ENCODE peak calls at places on chromosomes 1 and 21, in ten cellular contexts. One of them, this sample, is unnamed.

GRCh38 chr1:205144751-205145150 is 23.0 kb upstream of the RBBP5 start:
- DNase-seq in GM06990: no peak
- DNase-seq in lower lobe of right lung: no peak
- DNase-seq in HCT116: no peak
- DNase-seq in AG09309: peak
- DNase-seq in AG04450: peak
- DNase-seq in foreskin fibroblast: peak
- DNase-seq in neural progenitor cell: no peak
- DNase-seq in Peyer's patch: no peak
- DNase-seq in astrocyte of the cerebellum: peak
- DNase-seq in this sample: peak

GRCh38 chr1:31214316-31215082 is 25.2 kb downstream of the NKAIN1 start:
- DNase-seq in GM06990: no peak
- DNase-seq in lower lobe of right lung: no peak
- DNase-seq in HCT116: no peak
- DNase-seq in AG09309: no peak
- DNase-seq in AG04450: no peak
- DNase-seq in foreskin fibroblast: no peak
- DNase-seq in neural progenitor cell: peak
- DNase-seq in Peyer's patch: no peak
- DNase-seq in astrocyte of the cerebellum: no peak
- DNase-seq in this sample: no peak

GRCh38 chr1:201016211-201016651 is 7.3 kb downstream of the KIF21B start:
- DNase-seq in GM06990: no peak
- DNase-seq in lower lobe of right lung: peak
- DNase-seq in HCT116: no peak
- DNase-seq in AG09309: no peak
- DNase-seq in AG04450: peak
- DNase-seq in foreskin fibroblast: no peak
- DNase-seq in neural progenitor cell: no peak
- DNase-seq in Peyer's patch: no peak
- DNase-seq in astrocyte of the cerebellum: no peak
- DNase-seq in this sample: no peak

GRCh38 chr1:31939484-31940329 is 1.5 kb upstream of the PTP4A2 start:
- DNase-seq in GM06990: peak
- DNase-seq in lower lobe of right lung: peak
- DNase-seq in HCT116: peak
- DNase-seq in AG09309: peak
- DNase-seq in AG04450: peak
- DNase-seq in foreskin fibroblast: peak
- DNase-seq in neural progenitor cell: peak
- DNase-seq in Peyer's patch: peak
- DNase-seq in astrocyte of the cerebellum: peak
- DNase-seq in this sample: peak

GRCh38 chr1:184836081-184836480 is 81.4 kb upstream of the EDEM3 start:
- DNase-seq in GM06990: no peak
- DNase-seq in lower lobe of right lung: no peak
- DNase-seq in HCT116: no peak
- DNase-seq in AG09309: no peak
- DNase-seq in AG04450: no peak
- DNase-seq in foreskin fibroblast: no peak
- DNase-seq in neural progenitor cell: no peak
- DNase-seq in Peyer's patch: no peak
- DNase-seq in astrocyte of the cerebellum: no peak
- DNase-seq in this sample: no peak

GRCh38 chr1:40848530-40849189 is 13.5 kb downstream of the CITED4 start:
- DNase-seq in GM06990: no peak
- DNase-seq in lower lobe of right lung: peak
- DNase-seq in HCT116: peak
- DNase-seq in AG09309: no peak
- DNase-seq in AG04450: no peak
- DNase-seq in foreskin fibroblast: peak
- DNase-seq in neural progenitor cell: peak
- DNase-seq in Peyer's patch: peak
- DNase-seq in astrocyte of the cerebellum: peak
- DNase-seq in this sample: peak

GRCh38 chr1:205576011-205576410 is 55.8 kb downstream of the ELK4 start:
- DNase-seq in GM06990: no peak
- DNase-seq in lower lobe of right lung: no peak
- DNase-seq in HCT116: no peak
- DNase-seq in AG09309: no peak
- DNase-seq in AG04450: no peak
- DNase-seq in foreskin fibroblast: no peak
- DNase-seq in neural progenitor cell: no peak
- DNase-seq in Peyer's patch: peak
- DNase-seq in astrocyte of the cerebellum: no peak
- DNase-seq in this sample: no peak

GRCh38 chr1:222171005-222171404 is 376.9 kb downstream of the HHIPL2 start:
- DNase-seq in GM06990: no peak
- DNase-seq in lower lobe of right lung: no peak
- DNase-seq in HCT116: peak
- DNase-seq in AG09309: peak
- DNase-seq in AG04450: no peak
- DNase-seq in foreskin fibroblast: peak
- DNase-seq in neural progenitor cell: peak
- DNase-seq in Peyer's patch: no peak
- DNase-seq in astrocyte of the cerebellum: peak
- DNase-seq in this sample: no peak

GRCh38 chr1:58900401-58900800 is 116.6 kb upstream of the JUN start:
- DNase-seq in GM06990: no peak
- DNase-seq in lower lobe of right lung: no peak
- DNase-seq in HCT116: no peak
- DNase-seq in AG09309: no peak
- DNase-seq in AG04450: no peak
- DNase-seq in foreskin fibroblast: no peak
- DNase-seq in neural progenitor cell: no peak
- DNase-seq in Peyer's patch: no peak
- DNase-seq in astrocyte of the cerebellum: no peak
- DNase-seq in this sample: no peak

GRCh38 chr1:37561794-37562132 is 5.0 kb downstream of the DNALI1 start:
- DNase-seq in GM06990: no peak
- DNase-seq in lower lobe of right lung: no peak
- DNase-seq in HCT116: peak
- DNase-seq in AG09309: no peak
- DNase-seq in AG04450: no peak
- DNase-seq in foreskin fibroblast: peak
- DNase-seq in neural progenitor cell: peak
- DNase-seq in Peyer's patch: peak
- DNase-seq in astrocyte of the cerebellum: no peak
- DNase-seq in this sample: no peak

GRCh38 chr1:212247179-212247721 is 38.0 kb upstream of the PPP2R5A start:
- DNase-seq in GM06990: no peak
- DNase-seq in lower lobe of right lung: no peak
- DNase-seq in HCT116: no peak
- DNase-seq in AG09309: no peak
- DNase-seq in AG04450: peak
- DNase-seq in foreskin fibroblast: peak
- DNase-seq in neural progenitor cell: no peak
- DNase-seq in Peyer's patch: no peak
- DNase-seq in astrocyte of the cerebellum: no peak
- DNase-seq in this sample: no peak

GRCh38 chr1:172779501-172779900 is 120.6 kb downstream of the FASLG start:
- DNase-seq in GM06990: no peak
- DNase-seq in lower lobe of right lung: no peak
- DNase-seq in HCT116: no peak
- DNase-seq in AG09309: no peak
- DNase-seq in AG04450: no peak
- DNase-seq in foreskin fibroblast: peak
- DNase-seq in neural progenitor cell: no peak
- DNase-seq in Peyer's patch: no peak
- DNase-seq in astrocyte of the cerebellum: no peak
- DNase-seq in this sample: no peak

GRCh38 chr1:240073097-240073496 is 18.6 kb upstream of the FMN2 start:
- DNase-seq in GM06990: no peak
- DNase-seq in lower lobe of right lung: no peak
- DNase-seq in HCT116: no peak
- DNase-seq in AG09309: no peak
- DNase-seq in AG04450: no peak
- DNase-seq in foreskin fibroblast: no peak
- DNase-seq in neural progenitor cell: peak
- DNase-seq in Peyer's patch: no peak
- DNase-seq in astrocyte of the cerebellum: no peak
- DNase-seq in this sample: no peak

GRCh38 chr1:175197536-175197935 is 5.0 kb upstream of the KIAA0040 start:
- DNase-seq in GM06990: no peak
- DNase-seq in lower lobe of right lung: no peak
- DNase-seq in HCT116: peak
- DNase-seq in AG09309: no peak
- DNase-seq in AG04450: no peak
- DNase-seq in foreskin fibroblast: no peak
- DNase-seq in neural progenitor cell: no peak
- DNase-seq in Peyer's patch: no peak
- DNase-seq in astrocyte of the cerebellum: no peak
- DNase-seq in this sample: no peak

GRCh38 chr21:31158789-31159581 is 120.7 kb upstream of the KRTAP19-8 start:
- DNase-seq in GM06990: no peak
- DNase-seq in lower lobe of right lung: no peak
- DNase-seq in HCT116: no peak
- DNase-seq in AG09309: no peak
- DNase-seq in AG04450: no peak
- DNase-seq in foreskin fibroblast: no peak
- DNase-seq in neural progenitor cell: no peak
- DNase-seq in Peyer's patch: no peak
- DNase-seq in astrocyte of the cerebellum: no peak
- DNase-seq in this sample: no peak

GRCh38 chr1:158077366-158078256 is 84.2 kb downstream of the KIRREL1 start:
- DNase-seq in GM06990: no peak
- DNase-seq in lower lobe of right lung: no peak
- DNase-seq in HCT116: no peak
- DNase-seq in AG09309: no peak
- DNase-seq in AG04450: no peak
- DNase-seq in foreskin fibroblast: no peak
- DNase-seq in neural progenitor cell: no peak
- DNase-seq in Peyer's patch: no peak
- DNase-seq in astrocyte of the cerebellum: no peak
- DNase-seq in this sample: no peak

DNA sequence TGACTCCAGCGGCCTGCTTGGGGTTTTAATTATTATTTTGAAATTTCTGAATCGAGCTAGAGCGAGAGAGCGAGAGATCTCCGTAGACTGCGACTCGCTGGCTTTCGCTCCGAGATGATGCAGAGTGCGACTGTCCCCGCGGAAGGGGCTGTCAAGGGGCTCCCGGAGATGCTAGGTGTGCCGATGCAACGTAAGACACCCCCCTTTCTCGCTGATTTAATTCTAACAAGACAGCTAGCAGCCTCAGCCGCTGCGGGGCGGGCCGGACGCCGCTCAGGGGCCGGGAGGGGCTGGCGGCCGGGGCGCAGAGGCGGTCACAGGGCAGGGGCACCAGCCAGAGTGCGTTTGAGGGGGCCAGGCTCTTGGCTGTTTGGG is 339 bp downstream of the LHX4 start:
- DNase-seq in GM06990: peak
- DNase-seq in lower lobe of right lung: no peak
- DNase-seq in HCT116: no peak
- DNase-seq in AG09309: no peak
- DNase-seq in AG04450: no peak
- DNase-seq in foreskin fibroblast: no peak
- DNase-seq in neural progenitor cell: peak
- DNase-seq in Peyer's patch: no peak
- DNase-seq in astrocyte of the cerebellum: no peak
- DNase-seq in this sample: no peak
- H3K4me3 ChIP-seq in GM06990: peak
- H3K4me3 ChIP-seq in lower lobe of right lung: peak
- H3K4me3 ChIP-seq in HCT116: peak
- H3K4me3 ChIP-seq in AG09309: peak
- H3K4me3 ChIP-seq in AG04450: peak
- H3K4me3 ChIP-seq in foreskin fibroblast: peak
- H3K4me3 ChIP-seq in neural progenitor cell: peak
- H3K4me3 ChIP-seq in Peyer's patch: peak
- H3K4me3 ChIP-seq in astrocyte of the cerebellum: peak
- H3K4me3 ChIP-seq in this sample: peak

DNA sequence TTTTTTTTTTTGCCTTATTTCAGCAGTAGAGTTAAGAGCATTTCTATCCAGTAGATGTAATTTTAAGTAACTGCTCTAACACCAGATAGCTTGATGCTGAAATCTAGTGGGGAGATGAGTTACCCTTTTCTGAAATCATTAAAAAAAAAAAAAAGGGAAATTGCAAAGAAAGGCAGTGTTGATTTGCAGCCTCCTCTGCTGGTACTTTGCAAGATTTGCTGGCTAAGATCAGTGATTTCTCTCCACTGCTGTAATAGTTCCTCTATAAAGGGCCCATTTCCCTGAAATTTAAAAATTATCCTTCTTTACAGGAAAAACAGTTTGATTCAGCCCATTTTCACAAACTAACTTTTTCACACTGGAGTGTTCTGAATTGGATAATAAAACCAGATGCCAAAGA is 120.6 kb downstream of the PTBP2 start:
- DNase-seq in GM06990: no peak
- DNase-seq in lower lobe of right lung: no peak
- DNase-seq in HCT116: no peak
- DNase-seq in AG09309: no peak
- DNase-seq in AG04450: no peak
- DNase-seq in foreskin fibroblast: no peak
- DNase-seq in neural progenitor cell: no peak
- DNase-seq in Peyer's patch: no peak
- DNase-seq in astrocyte of the cerebellum: no peak
- DNase-seq in this sample: no peak
- TF ChIP-seq CTCF in GM06990: peak
- TF ChIP-seq CTCF in lower lobe of right lung: no peak
- TF ChIP-seq CTCF in HCT116: peak
- TF ChIP-seq CTCF in AG09309: peak
- TF ChIP-seq CTCF in AG04450: peak
- TF ChIP-seq CTCF in foreskin fibroblast: peak
- TF ChIP-seq CTCF in neural progenitor cell: peak
- TF ChIP-seq CTCF in Peyer's patch: no peak
- TF ChIP-seq CTCF in astrocyte of the cerebellum: peak
- TF ChIP-seq CTCF in this sample: no peak

DNA sequence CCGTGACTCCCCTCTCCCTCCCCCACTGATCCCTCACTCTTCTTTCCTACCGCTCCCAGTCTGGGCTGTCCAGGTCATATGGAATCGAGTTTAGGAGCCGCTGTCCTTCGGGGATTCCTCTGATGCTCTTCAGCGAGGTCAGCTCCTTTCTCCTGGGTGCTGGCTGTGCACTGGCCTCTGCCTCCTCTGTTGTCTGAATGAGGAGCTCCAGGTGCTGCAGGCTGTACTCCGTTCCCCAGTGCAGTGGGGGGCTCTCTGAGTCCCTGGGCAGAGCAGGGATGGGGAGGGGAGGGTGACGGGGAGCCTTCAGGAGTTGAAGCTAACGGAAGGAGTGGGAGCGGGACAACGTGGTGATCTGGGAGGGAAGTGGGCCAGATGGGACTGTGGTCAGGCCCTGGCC is 59.3 kb upstream of the TLR5 start:
- DNase-seq in GM06990: no peak
- DNase-seq in lower lobe of right lung: no peak
- DNase-seq in HCT116: no peak
- DNase-seq in AG09309: no peak
- DNase-seq in AG04450: no peak
- DNase-seq in foreskin fibroblast: no peak
- DNase-seq in neural progenitor cell: no peak
- DNase-seq in Peyer's patch: no peak
- DNase-seq in astrocyte of the cerebellum: no peak
- DNase-seq in this sample: no peak
- H3K4me3 ChIP-seq in GM06990: no peak
- H3K4me3 ChIP-seq in lower lobe of right lung: no peak
- H3K4me3 ChIP-seq in HCT116: no peak
- H3K4me3 ChIP-seq in AG09309: no peak
- H3K4me3 ChIP-seq in AG04450: no peak
- H3K4me3 ChIP-seq in foreskin fibroblast: no peak
- H3K4me3 ChIP-seq in neural progenitor cell: no peak
- H3K4me3 ChIP-seq in Peyer's patch: no peak
- H3K4me3 ChIP-seq in astrocyte of the cerebellum: no peak
- H3K4me3 ChIP-seq in this sample: no peak

GRCh38 chr1:18468570-18468969 is 12.2 kb upstream of the KLHDC7A start:
- DNase-seq in GM06990: no peak
- DNase-seq in lower lobe of right lung: no peak
- DNase-seq in HCT116: no peak
- DNase-seq in AG09309: no peak
- DNase-seq in AG04450: no peak
- DNase-seq in foreskin fibroblast: no peak
- DNase-seq in neural progenitor cell: no peak
- DNase-seq in Peyer's patch: no peak
- DNase-seq in astrocyte of the cerebellum: no peak
- DNase-seq in this sample: no peak
- TF ChIP-seq CTCF in GM06990: no peak
- TF ChIP-seq CTCF in lower lobe of right lung: no peak
- TF ChIP-seq CTCF in HCT116: no peak
- TF ChIP-seq CTCF in AG09309: no peak
- TF ChIP-seq CTCF in AG04450: no peak
- TF ChIP-seq CTCF in foreskin fibroblast: no peak
- TF ChIP-seq CTCF in neural progenitor cell: no peak
- TF ChIP-seq CTCF in Peyer's patch: no peak
- TF ChIP-seq CTCF in astrocyte of the cerebellum: no peak
- TF ChIP-seq CTCF in this sample: no peak